ENCODE peak calls at places on chromosomes 13 and 19, in seven cellular contexts. V is stimulated activated CD4-positive, alpha-beta T cell treated with anti-CD3 and anti-CD28 coated beads, Interleukin-1b, Interleukin-23, amount 100 ng/mL, for 4 hours; E is activated CD8-positive, alpha-beta T cell treated with anti-CD3 and anti-CD28 coated beads, Interleukin-2, amount 10 ng/mL, durations not matched to agents 7 days and 5 days; N is lower lobe of right lung; I is nucleus accumbens; Y is K562; S is stimulated activated naive CD4-positive, alpha-beta T cell. H is an unnamed sample.

GRCh38 chr13:99320693-99321481 is 13.7 kb upstream of the GPR183 start:
- DNase-seq in V (no peak), E (no peak), N (no peak), I (no peak), Y (no peak), S (no peak), H (no peak)

GRCh38 chr19:12695997-12696365 is 450 bp downstream of the FBXW9 start:
- DNase-seq in V (peak; percentile 31), E (no peak), N (no peak), I (no peak), Y (no peak), S (peak; percentile 31), H (no peak)

GRCh38 chr19:51546650-51547396 is 15.4 kb upstream of the SIGLEC6 start:
- DNase-seq in V (no peak), E (no peak), N (no peak), I (no peak), Y (peak; percentile 79), S (no peak), H (no peak)

GRCh38 chr19:4606921-4607678 is 32.2 kb upstream of the TNFAIP8L1 start:
- DNase-seq in V (no peak), E (no peak), N (no peak), I (no peak), Y (no peak), S (no peak), H (peak; percentile 80)

GRCh38 chr13:113465241-113465640 is 12.0 kb upstream of the ADPRHL1 start:
- DNase-seq in V (no peak), E (peak; percentile 14), N (no peak), I (no peak), Y (no peak), S (no peak), H (no peak)

GRCh38 chr19:30092721-30093569 is 150.9 kb downstream of the URI1 start:
- DNase-seq in V (no peak), E (no peak), N (no peak), I (no peak), Y (no peak), S (no peak), H (no peak)

GRCh38 chr19:4908311-4908710 is 990 bp upstream of the UHRF1 start:
- DNase-seq in V (no peak), E (no peak), N (no peak), I (no peak), Y (no peak), S (no peak), H (no peak)

GRCh38 chr19:45640849-45641273 is 1.7 kb upstream of the EML2 start:
- DNase-seq in V (peak; percentile 30), E (peak; percentile 75), N (peak; percentile 53), I (no peak), Y (peak; percentile 66), S (peak; percentile 21), H (no peak)

GRCh38 chr13:63161219-63161618 is 1745.6 kb upstream of the PCDH20 start:
- DNase-seq in V (no peak), E (no peak), N (no peak), I (no peak), Y (no peak), S (no peak), H (no peak)

GRCh38 chr19:32224371-32225244 is 120.8 kb upstream of the ZNF507 start:
- DNase-seq in V (peak; percentile 60), E (peak; percentile 61), N (peak; percentile 74), I (peak; percentile 3), Y (peak; percentile 84), S (peak; percentile 6), H (peak; percentile 74)

GRCh38 chr19:4519172-4519496 is 848 bp upstream of the PLIN4 start:
- DNase-seq in V (no peak), E (no peak), N (no peak), I (no peak), Y (no peak), S (no peak), H (no peak)

GRCh38 chr13:94305463-94305862 is 174.0 kb downstream of the DCT start:
- DNase-seq in V (no peak), E (no peak), N (no peak), I (no peak), Y (no peak), S (no peak), H (no peak)

GRCh38 chr19:15469513-15470297 is 5.4 kb upstream of the RASAL3 start:
- DNase-seq in V (no peak), E (peak; percentile 51), N (no peak), I (no peak), Y (no peak), S (peak; percentile 24), H (no peak)

GRCh38 chr19:18336121-18336520 is 4.3 kb upstream of the PGPEP1 start:
- DNase-seq in V (no peak), E (no peak), N (no peak), I (no peak), Y (no peak), S (no peak), H (no peak)

GRCh38 chr19:51158474-51159129 is 16.5 kb downstream of the SIGLEC7 start:
- DNase-seq in V (peak; percentile 75), E (peak; percentile 89), N (peak; percentile 76), I (no peak), Y (peak; percentile 73), S (peak; percentile 53), H (peak; percentile 78)

GRCh38 chr19:52398091-52398461 is 427 bp downstream of the ZNF528 start:
- DNase-seq in V (no peak), E (no peak), N (no peak), I (no peak), Y (peak; percentile 9), S (no peak), H (no peak)

GRCh38 chr13:99086149-99086868 is 108.4 kb upstream of the DOCK9 start:
- DNase-seq in V (peak; percentile 65), E (peak; percentile 74), N (peak; percentile 76), I (no peak), Y (peak; percentile 73), S (peak; percentile 57), H (peak; percentile 64)

GRCh38 chr13:93227280-93227905 is 786 bp downstream of the GPC6 start:
- DNase-seq in V (no peak), E (no peak), N (peak; percentile 35), I (no peak), Y (peak; percentile 41), S (no peak), H (no peak)

GRCh38 chr19:46635920-46636761 is at the start of gene GNG8:
- DNase-seq in V (no peak), E (no peak), N (no peak), I (no peak), Y (peak; percentile 54), S (peak; percentile 52), H (no peak)

GRCh38 chr19:12947702-12948596 is 2.3 kb downstream of the RAD23A start:
- DNase-seq in V (no peak), E (no peak), N (peak; percentile 48), I (no peak), Y (no peak), S (no peak), H (no peak)

GRCh38 chr13:50276550-50276949 is 261.3 kb downstream of the KCNRG start:
- DNase-seq in V (no peak), E (no peak), N (no peak), I (no peak), Y (no peak), S (no peak), H (no peak)

GRCh38 chr19:55087542-55087935 is 11.9 kb downstream of the EPS8L1 start:
- DNase-seq in V (no peak), E (no peak), N (no peak), I (no peak), Y (no peak), S (no peak), H (no peak)

GRCh38 chr13:111852701-111853100 is 214.2 kb upstream of the SOX1 start:
- DNase-seq in V (no peak), E (no peak), N (no peak), I (no peak), Y (no peak), S (no peak), H (no peak)

GRCh38 chr13:27599096-27599495 is 21.2 kb downstream of the LNX2 start:
- DNase-seq in V (no peak), E (no peak), N (no peak), I (no peak), Y (no peak), S (no peak), H (no peak)

GRCh38 chr19:55545913-55546495 is 661 bp upstream of the SBK3 start:
- DNase-seq in V (no peak), E (no peak), N (no peak), I (no peak), Y (no peak), S (no peak), H (peak; percentile 61)

GRCh38 chr19:10112037-10112751 is 701 bp downstream of the P2RY11 start:
- DNase-seq in V (no peak), E (peak; percentile 54), N (peak; percentile 78), I (no peak), Y (no peak), S (no peak), H (no peak)

GRCh38 chr19:3580156-3580955 is 4.9 kb upstream of the GIPC3 start:
- DNase-seq in V (no peak), E (no peak), N (no peak), I (peak; percentile 7), Y (peak; percentile 60), S (no peak), H (no peak)

GRCh38 chr19:48708471-48708870 is 11.1 kb downstream of the MAMSTR start:
- DNase-seq in V (no peak), E (no peak), N (no peak), I (no peak), Y (no peak), S (no peak), H (no peak)

GRCh38 chr13:78015782-78016181 is 97.2 kb upstream of the EDNRB start:
- DNase-seq in V (no peak), E (no peak), N (no peak), I (no peak), Y (no peak), S (no peak), H (no peak)

GRCh38 chr19:313988-314815 is 23.0 kb upstream of the PLPP2 start:
- DNase-seq in V (no peak), E (no peak), N (no peak), I (no peak), Y (no peak), S (no peak), H (no peak)

GRCh38 chr13:52786747-52787146 is 47.1 kb upstream of the CNMD start:
- DNase-seq in V (no peak), E (no peak), N (no peak), I (peak; percentile 81), Y (no peak), S (no peak), H (no peak)

GRCh38 chr13:50198508-50198907 is 183.3 kb downstream of the KCNRG start:
- DNase-seq in V (no peak), E (no peak), N (no peak), I (no peak), Y (no peak), S (no peak), H (no peak)

GRCh38 chr13:21676611-21677021 is 5.7 kb downstream of the FGF9 start:
- DNase-seq in V (no peak), E (peak; percentile 35), N (peak; percentile 55), I (no peak), Y (no peak), S (no peak), H (no peak)

GRCh38 chr13:114151031-114151430 is 18.6 kb upstream of the RASA3 start:
- DNase-seq in V (no peak), E (no peak), N (peak; percentile 44), I (no peak), Y (no peak), S (no peak), H (no peak)

GRCh38 chr13:75687145-75687763 is 51.1 kb downstream of the LMO7 start:
- DNase-seq in V (no peak), E (no peak), N (no peak), I (no peak), Y (peak; percentile 6), S (no peak), H (no peak)

GRCh38 chr13:49858183-49858856 is 65.8 kb upstream of the KPNA3 start:
- DNase-seq in V (no peak), E (no peak), N (no peak), I (no peak), Y (no peak), S (no peak), H (no peak)

H was measured in Right ventricle myocardium superior.